ENCODE peak calls at places on chromosomes 6 and 20, in seven cellular contexts. R is AG10803; Q is GM23338; B is HFFc6; M is dorsolateral prefrontal cortex; J is ovary; X is activated CD8-positive, alpha-beta T cell treated with anti-CD3 and anti-CD28 coated beads for 36 hours. P is an unnamed sample.

GRCh38 chr20:34022154-34022842 is 28.6 kb downstream of the RALY start:
- DNase-seq in J (no peak), M (no peak), Q (peak), B (peak), R (no peak), X (peak), P (no peak)

GRCh38 chr20:34083137-34083536 is 28.9 kb downstream of the EIF2S2 start:
- DNase-seq in M (peak), B (peak), J (peak), Q (peak), R (peak), X (no peak), P (no peak)

GRCh38 chr6:1787109-1787466 is 177.4 kb downstream of the FOXC1 start:
- DNase-seq in X (no peak), J (no peak), Q (no peak), R (no peak), B (no peak), M (no peak), P (no peak)

GRCh38 chr20:25247100-25247665 is 702 bp upstream of the PYGB start:
- DNase-seq in X (peak), B (peak), R (peak), Q (peak), M (peak), J (peak), P (peak)

GRCh38 chr6:73797861-73798260 is 101.9 kb downstream of the CD109 start:
- DNase-seq in X (no peak), R (no peak), M (no peak), J (no peak), Q (no peak), B (no peak), P (no peak)

GRCh38 chr6:98041921-98042320 is 758.9 kb upstream of the MMS22L start:
- DNase-seq in M (no peak), X (no peak), R (no peak), B (no peak), J (no peak), Q (peak), P (no peak)

GRCh38 chr20:49976542-49976941 is 6.2 kb upstream of the SNAI1 start:
- DNase-seq in B (peak), M (no peak), J (no peak), R (no peak), X (no peak), Q (no peak), P (no peak)

GRCh38 chr6:34115396-34116314 is 30.2 kb downstream of the GRM4 start:
- DNase-seq in J (no peak), Q (peak), R (no peak), B (no peak), X (peak), M (peak), P (peak)

GRCh38 chr6:29736563-29736962 is 13.3 kb downstream of the HLA-F start:
- DNase-seq in B (no peak), R (no peak), Q (no peak), J (no peak), M (no peak), X (no peak), P (no peak)

GRCh38 chr6:56961151-56961550 is 6.2 kb downstream of the BEND6 start:
- DNase-seq in X (peak), R (no peak), Q (no peak), M (no peak), J (no peak), B (no peak), P (no peak)

GRCh38 chr6:169858293-169858934 is 107.0 kb downstream of the ERMARD start:
- DNase-seq in M (no peak), X (no peak), Q (no peak), J (no peak), B (no peak), R (no peak), P (no peak)

GRCh38 chr6:125674230-125674629 is 75.2 kb upstream of the HEY2 start:
- DNase-seq in R (no peak), M (no peak), Q (no peak), X (no peak), J (no peak), B (no peak), P (no peak)

GRCh38 chr6:150269130-150269856 is 99.5 kb upstream of the IYD start:
- DNase-seq in B (no peak), J (no peak), X (no peak), M (no peak), Q (no peak), R (no peak), P (no peak)

GRCh38 chr6:108442770-108443520 is 117.8 kb upstream of the FOXO3 start:
- DNase-seq in J (no peak), R (no peak), B (no peak), M (no peak), Q (no peak), X (no peak), P (no peak)

GRCh38 chr20:25461281-25461650 is 53.8 kb downstream of the GINS1 start:
- DNase-seq in Q (no peak), B (no peak), X (no peak), R (no peak), M (no peak), J (no peak), P (no peak)

GRCh38 chr6:27314046-27314445 is 2.0 kb upstream of the POM121L2 start:
- DNase-seq in M (no peak), Q (no peak), B (no peak), R (no peak), X (no peak), J (no peak), P (no peak)

GRCh38 chr6:2560140-2560818 is 190.4 kb downstream of the MYLK4 start:
- DNase-seq in X (no peak), B (no peak), R (no peak), M (no peak), J (no peak), Q (no peak), P (no peak)

GRCh38 chr6:39228111-39228971 is 934 bp downstream of the KCNK5 start:
- DNase-seq in M (no peak), X (peak), J (no peak), B (no peak), R (no peak), Q (no peak), P (no peak)

GRCh38 chr6:24078200-24078599 is 47.8 kb upstream of the NRSN1 start:
- DNase-seq in J (no peak), M (peak), Q (no peak), R (peak), X (no peak), B (no peak), P (no peak)

GRCh38 chr6:37409501-37409900 is 23.5 kb upstream of the CMTR1 start:
- DNase-seq in Q (no peak), J (no peak), R (no peak), M (no peak), X (no peak), B (no peak), P (no peak)

GRCh38 chr6:31116661-31117385 is 2.2 kb downstream of the PSORS1C1 start:
- DNase-seq in M (no peak), Q (no peak), R (peak), B (no peak), J (no peak), X (no peak), P (no peak)

GRCh38 chr6:105452924-105453756 is 50.3 kb upstream of the PREP start:
- DNase-seq in R (no peak), M (peak), J (no peak), X (peak), Q (no peak), B (no peak), P (no peak)

GRCh38 chr6:10402648-10403311 is 12.1 kb downstream of the TFAP2A start:
- DNase-seq in X (no peak), B (no peak), R (no peak), Q (no peak), J (no peak), M (no peak), P (no peak)

GRCh38 chr6:122872311-122872710 is 83.3 kb downstream of the SMPDL3A start:
- DNase-seq in M (no peak), X (no peak), R (no peak), B (no peak), Q (no peak), J (no peak), P (no peak)

GRCh38 chr6:150492507-150492906 is 107.2 kb upstream of the PLEKHG1 start:
- DNase-seq in M (no peak), B (no peak), X (peak), Q (peak), J (no peak), R (no peak), P (no peak)

GRCh38 chr6:158647501-158647900 is 2.4 kb upstream of the SYTL3 start:
- DNase-seq in Q (no peak), R (peak), B (no peak), M (no peak), X (no peak), J (no peak), P (no peak)

GRCh38 chr6:169650241-169650958 is 51.4 kb downstream of the WDR27 start:
- DNase-seq in Q (no peak), M (no peak), R (no peak), B (no peak), X (no peak), J (no peak), P (no peak)

GRCh38 chr6:42368156-42368555 is 83.6 kb downstream of the TRERF1 start:
- DNase-seq in M (peak), R (no peak), X (peak), J (no peak), B (no peak), Q (no peak), P (no peak)

GRCh38 chr6:159043986-159044385 is 805 bp downstream of the TAGAP start:
- DNase-seq in M (no peak), Q (no peak), R (no peak), B (no peak), J (no peak), X (peak), P (no peak)

GRCh38 chr6:168515376-168515775 is 74.4 kb downstream of the SMOC2 start:
- DNase-seq in R (no peak), X (no peak), J (no peak), B (no peak), Q (peak), M (no peak), P (no peak)

GRCh38 chr20:32333988-32334885 is 23.9 kb upstream of the ASXL1 start:
- DNase-seq in J (peak), M (peak), R (no peak), Q (no peak), X (peak), B (no peak), P (no peak)

GRCh38 chr20:16544949-16545348 is 28.3 kb downstream of the KIF16B start:
- DNase-seq in R (no peak), M (no peak), B (no peak), Q (no peak), X (no peak), J (no peak), P (no peak)

GRCh38 chr20:54292186-54292585 is 84.3 kb downstream of the PFDN4 start:
- DNase-seq in M (no peak), X (no peak), B (no peak), R (peak), J (no peak), Q (no peak), P (no peak)

GRCh38 chr6:116003668-116004067 is 57.0 kb downstream of the FRK start:
- DNase-seq in M (no peak), R (no peak), B (no peak), Q (no peak), J (no peak), X (no peak), P (no peak)

DNA sequence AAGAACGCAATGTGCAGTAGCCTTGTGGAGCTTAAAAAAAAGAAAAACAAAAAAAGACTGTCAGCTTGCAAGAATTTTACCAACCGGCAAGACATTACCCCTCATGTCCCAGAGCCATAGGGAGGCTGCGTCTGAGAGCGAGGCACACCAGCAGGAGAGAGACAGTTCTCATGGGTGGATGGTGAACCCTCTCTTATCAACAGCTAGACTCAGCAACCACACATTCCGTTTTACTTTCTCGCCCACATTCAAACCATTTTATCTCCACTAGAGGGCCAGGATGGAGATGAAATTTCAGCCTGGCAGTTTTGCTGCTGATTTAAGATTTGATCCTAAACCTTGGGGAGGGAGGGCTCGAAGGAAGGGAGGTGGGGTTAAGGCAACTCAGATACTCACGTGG is 247.0 kb downstream of the ATXN1 start:
- DNase-seq in X (peak), R (peak), Q (peak), M (peak), J (no peak), B (peak), P (no peak)
- TF ChIP-seq CTCF in X (peak), R (peak), Q (peak), M (peak), J (peak), B (peak), P (peak)

GRCh38 chr6:21678990-21679389 is 85.4 kb downstream of the SOX4 start:
- DNase-seq in M (no peak), X (no peak), R (peak), Q (no peak), J (no peak), B (peak), P (no peak)

GRCh38 chr6:21676769-21677168 is 83.2 kb downstream of the SOX4 start:
- DNase-seq in R (no peak), M (no peak), X (no peak), B (no peak), J (no peak), Q (no peak), P (no peak)

GRCh38 chr6:21679761-21680265 is 86.3 kb downstream of the SOX4 start:
- DNase-seq in Q (no peak), R (peak), B (peak), J (no peak), M (no peak), X (no peak), P (no peak)

GRCh38 chr6:21680611-21681010 is 87.1 kb downstream of the SOX4 start:
- DNase-seq in Q (no peak), X (no peak), B (no peak), J (no peak), M (no peak), R (no peak), P (no peak)
- TF ChIP-seq CTCF in Q (no peak), X (no peak), B (no peak), J (no peak), M (no peak), R (no peak), P (no peak)

GRCh38 chr6:26183581-26184408 is 96.6 kb downstream of the HFE start:
- DNase-seq in M (peak), X (peak), J (peak), Q (peak), R (peak), B (peak), P (peak)
- TF ChIP-seq CTCF in M (no peak), X (no peak), J (no peak), Q (no peak), R (no peak), B (no peak), P (no peak)

GRCh38 chr6:152360016-152360415 is 277.1 kb downstream of the SYNE1 start:
- DNase-seq in Q (no peak), B (no peak), X (no peak), M (no peak), R (no peak), J (no peak), P (no peak)

GRCh38 chr6:152355166-152355565 is 282.0 kb downstream of the SYNE1 start:
- DNase-seq in Q (no peak), M (no peak), R (no peak), B (no peak), X (no peak), J (no peak), P (no peak)

GRCh38 chr6:152356659-152357058 is 280.5 kb downstream of the SYNE1 start:
- DNase-seq in X (peak), R (peak), J (no peak), Q (peak), B (peak), M (no peak), P (no peak)

GRCh38 chr6:152353440-152353839 is 283.7 kb downstream of the SYNE1 start:
- DNase-seq in J (no peak), B (no peak), Q (no peak), X (no peak), R (no peak), M (no peak), P (no peak)

GRCh38 chr6:152356016-152356415 is 281.1 kb downstream of the SYNE1 start:
- DNase-seq in Q (no peak), R (peak), X (no peak), M (no peak), J (no peak), B (no peak), P (no peak)
- TF ChIP-seq CTCF in Q (no peak), R (no peak), X (no peak), M (no peak), J (no peak), B (no peak), P (no peak)

GRCh38 chr6:93035756-93036155 is 383.6 kb downstream of the EPHA7 start:
- DNase-seq in X (no peak), R (no peak), M (no peak), Q (no peak), B (no peak), J (no peak), P (no peak)

GRCh38 chr6:93040375-93040774 is 379.0 kb downstream of the EPHA7 start:
- DNase-seq in B (no peak), R (no peak), M (no peak), X (peak), Q (no peak), J (no peak), P (no peak)

DNA sequence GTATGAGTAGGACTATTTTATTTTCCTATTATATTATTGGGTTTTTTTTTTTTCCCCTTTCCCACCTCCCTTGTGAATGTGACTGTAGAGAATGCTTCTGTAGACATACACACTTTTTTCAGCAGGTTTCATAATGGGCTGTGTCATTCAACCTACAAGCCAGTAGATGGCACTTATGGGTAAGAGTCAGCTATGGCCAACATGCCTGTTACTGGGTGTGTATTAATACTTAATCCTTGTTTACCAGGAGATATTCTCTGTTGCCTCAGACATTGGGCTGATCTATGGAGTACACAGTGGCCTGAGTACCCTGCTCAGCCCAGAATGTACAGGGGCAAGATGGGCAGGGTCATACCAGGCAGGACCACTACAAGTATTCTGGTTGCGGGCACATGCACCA is 382.5 kb downstream of the EPHA7 start:
- DNase-seq in Q (peak), R (no peak), M (no peak), B (no peak), J (no peak), X (no peak), P (no peak)
- TF ChIP-seq CTCF in Q (peak), R (no peak), M (peak), B (no peak), J (no peak), X (no peak), P (peak)

P was measured in nephron progenitor cell.